ENCODE peak calls at places on chromosomes 16 and 17, in seven cellular contexts. N, E, F, U, W, K and G are unnamed samples.

GRCh38 chr16:57949013-57949412 is 21.9 kb downstream of the CNGB1 start:
- DNase-seq in N (no peak), E (no peak), U (no peak), F (no peak), K (no peak), W (no peak), G (no peak)

GRCh38 chr16:75251280-75252048 is at the start of gene BCAR1:
- DNase-seq in E (peak; percentile 70), U (no peak), K (peak; percentile 92), F (peak; percentile 82), W (no peak), N (peak; percentile 78), G (peak; percentile 93)

GRCh38 chr17:61872099-61872498 is 8.8 kb upstream of the BRIP1 start:
- DNase-seq in W (no peak), N (no peak), F (no peak), U (no peak), K (no peak), E (no peak), G (no peak)

GRCh38 chr16:397135-397661 is at the start of gene NME4:
- DNase-seq in N (no peak), F (no peak), K (peak; percentile 86), W (no peak), E (no peak), U (no peak), G (no peak)

GRCh38 chr17:39641119-39641496 is 4.2 kb downstream of the STARD3 start:
- DNase-seq in N (no peak), F (no peak), U (no peak), K (no peak), E (no peak), W (no peak), G (no peak)

GRCh38 chr17:30378191-30378796 is 433 bp upstream of the CPD start:
- DNase-seq in W (peak; percentile 72), E (no peak), N (no peak), K (peak; percentile 86), F (no peak), U (no peak), G (peak; percentile 65)

GRCh38 chr17:42571435-42572225 is 4.7 kb downstream of the MLX start:
- DNase-seq in K (no peak), W (no peak), E (no peak), U (no peak), N (no peak), F (no peak), G (no peak)

GRCh38 chr17:43669971-43670644 is 8.4 kb upstream of the MEOX1 start:
- DNase-seq in E (no peak), K (no peak), W (no peak), F (no peak), N (no peak), U (no peak), G (no peak)

GRCh38 chr16:30934827-30935557 is 11.6 kb downstream of the FBXL19 start:
- DNase-seq in N (no peak), E (no peak), U (no peak), W (no peak), F (peak; percentile 56), K (no peak), G (peak; percentile 69)

GRCh38 chr16:50360033-50360778 is 8.6 kb downstream of the BRD7 start:
- DNase-seq in W (no peak), N (no peak), U (no peak), E (no peak), K (no peak), F (no peak), G (no peak)

GRCh38 chr16:89169778-89170177 is 1.8 kb upstream of the CDH15 start:
- DNase-seq in K (peak; percentile 67), W (no peak), N (no peak), E (no peak), F (no peak), U (no peak), G (no peak)

GRCh38 chr16:48511716-48512115 is 98.3 kb downstream of the N4BP1 start:
- DNase-seq in U (no peak), K (no peak), W (no peak), E (no peak), N (no peak), F (no peak), G (no peak)

GRCh38 chr17:55674107-55674506 is 48.6 kb downstream of the TMEM100 start:
- DNase-seq in K (no peak), F (no peak), U (no peak), N (no peak), W (no peak), E (no peak), G (no peak)

GRCh38 chr17:75647921-75648320 is 14.7 kb downstream of the SMIM5 start:
- DNase-seq in U (no peak), W (no peak), K (no peak), E (no peak), F (no peak), N (no peak), G (no peak)

GRCh38 chr17:21283482-21284318 is 811 bp upstream of the MAP2K3 start:
- DNase-seq in F (peak; percentile 38), K (peak; percentile 87), E (no peak), N (no peak), W (no peak), U (no peak), G (no peak)

GRCh38 chr16:31186930-31187807 is 7.2 kb downstream of the FUS start:
- DNase-seq in U (no peak), N (no peak), W (no peak), K (no peak), E (no peak), F (no peak), G (no peak)

GRCh38 chr16:67174706-67175231 is 4.4 kb downstream of the NOL3 start:
- DNase-seq in E (no peak), U (no peak), F (no peak), N (no peak), W (no peak), K (peak; percentile 73), G (no peak)

GRCh38 chr17:49834118-49834743 is 13.6 kb downstream of the TAC4 start:
- DNase-seq in F (no peak), N (no peak), E (no peak), U (no peak), W (no peak), K (no peak), G (no peak)

GRCh38 chr17:72510454-72511016 is 389.7 kb downstream of the SOX9 start:
- DNase-seq in U (no peak), E (no peak), K (no peak), W (no peak), N (no peak), F (no peak), G (no peak)

GRCh38 chr17:37788531-37788930 is 43.7 kb upstream of the HNF1B start:
- DNase-seq in U (no peak), F (no peak), N (no peak), W (no peak), E (no peak), K (no peak), G (no peak)

GRCh38 chr17:62665599-62665998 is 38.1 kb downstream of the MRC2 start:
- DNase-seq in N (no peak), E (no peak), K (no peak), F (no peak), U (no peak), W (no peak), G (peak; percentile 20)

GRCh38 chr16:77387810-77388209 is 47.0 kb downstream of the ADAMTS18 start:
- DNase-seq in K (no peak), N (no peak), F (no peak), E (no peak), U (no peak), W (no peak), G (no peak)

DNA sequence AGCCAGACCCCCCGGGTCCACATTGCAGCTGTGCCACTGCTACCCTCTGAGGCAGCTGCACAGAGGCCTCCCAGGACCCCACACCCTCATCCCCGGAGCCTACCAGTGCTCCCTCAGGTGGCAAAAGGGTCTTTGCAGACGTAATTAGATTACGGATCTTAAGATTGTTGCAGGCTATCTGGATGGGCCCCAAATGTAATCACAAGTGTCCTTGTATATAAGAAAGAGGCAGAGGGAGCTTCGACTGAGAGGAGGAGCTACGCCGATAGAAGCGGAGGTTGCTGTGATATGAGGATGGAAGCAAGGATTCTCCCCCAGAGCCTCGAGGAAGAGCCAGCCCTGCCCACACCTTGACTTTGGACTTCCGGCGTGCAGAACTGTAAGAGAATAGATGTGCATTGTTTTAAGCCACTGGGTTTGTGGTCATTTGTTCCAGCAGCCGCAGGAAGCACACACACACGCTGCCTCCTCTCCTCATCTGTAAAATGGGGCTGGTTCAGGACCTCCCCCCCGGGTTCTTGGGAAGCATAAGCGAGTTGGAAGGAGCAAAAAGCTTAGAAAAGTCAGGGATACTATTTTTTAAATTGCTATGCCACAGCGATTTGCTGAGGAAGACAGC is 10.4 kb upstream of the RAI1 start:
- DNase-seq in K (no peak), W (no peak), E (no peak), F (no peak), U (no peak), N (no peak), G (no peak)
- H3K27ac ChIP-seq in K (no peak overlapping the region), W (no peak overlapping the region), E (no peak overlapping the region), F (no peak overlapping the region), U (no peak overlapping the region), N (no peak overlapping the region), G (no peak overlapping the region)

DNA sequence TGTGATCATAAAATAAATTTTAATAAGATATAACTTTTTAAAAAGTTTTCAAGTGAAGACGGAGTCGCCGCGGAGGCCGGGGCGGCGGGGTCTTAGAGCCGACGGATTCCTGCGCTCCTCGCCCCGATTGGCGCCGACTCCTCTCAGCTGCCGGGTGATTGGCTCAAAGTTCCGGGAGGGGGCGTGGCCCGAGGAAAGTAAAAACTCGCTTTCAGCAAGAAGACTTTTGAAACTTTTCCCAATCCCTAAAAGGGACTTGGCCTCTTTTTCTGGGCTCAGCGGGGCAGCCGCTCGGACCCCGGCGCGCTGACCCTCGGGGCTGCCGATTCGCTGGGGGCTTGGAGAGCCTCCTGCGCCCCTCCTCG is at the start of gene FOXC2:
- DNase-seq in W (no peak), E (peak; percentile 73), N (no peak), K (peak; percentile 82), F (peak; percentile 95), U (peak; percentile 85), G (peak; percentile 70)
- H3K27ac ChIP-seq in W (no peak within 1 kb of the TSS), E (peak within 1 kb of the TSS; percentile 13), N (no peak within 1 kb of the TSS), K (no peak within 1 kb of the TSS), F (peak within 1 kb of the TSS; percentile 79), U (peak within 1 kb of the TSS; percentile 91), G (peak within 1 kb of the TSS; percentile 24)

GRCh38 chr16:1983053-1983543 is 895 bp upstream of the GFER start:
- DNase-seq in K (no peak), W (no peak), E (no peak), N (no peak), F (no peak), U (no peak), G (no peak)

GRCh38 chr16:1983544-1984346 is at the start of gene GFER:
- DNase-seq in E (peak; percentile 52), F (peak; percentile 82), N (peak; percentile 74), U (no peak), W (peak; percentile 63), K (peak; percentile 97), G (peak; percentile 93)

GRCh38 chr16:1981972-1982574 is 804 bp upstream of the NOXO1 start:
- DNase-seq in E (peak; percentile 78), W (no peak), N (peak; percentile 58), F (no peak), U (no peak), K (no peak), G (no peak)

GRCh38 chr16:1985466-1986150 is 1.6 kb downstream of the GFER start:
- DNase-seq in K (no peak), F (no peak), U (no peak), N (no peak), W (no peak), E (no peak), G (no peak)

GRCh38 chr16:1984347-1985225 is 593 bp downstream of the GFER start:
- DNase-seq in N (no peak), W (no peak), K (no peak), F (no peak), U (no peak), E (no peak), G (no peak)
- H3K27ac ChIP-seq in N (peak overlapping the region; percentile 64), W (peak overlapping the region; percentile 57), K (peak overlapping the region; percentile 63), F (peak overlapping the region; percentile 58), U (peak overlapping the region; percentile 53), E (peak overlapping the region; percentile 70), G (peak overlapping the region; percentile 82)

GRCh38 chr17:63676540-63676933 is 23.4 kb downstream of the LIMD2 start:
- DNase-seq in E (no peak), F (no peak), U (no peak), W (no peak), K (no peak), N (no peak), G (no peak)
- H3K27ac ChIP-seq in E (peak overlapping the region; percentile 70), F (peak overlapping the region; percentile 63), U (peak overlapping the region; percentile 88), W (no peak overlapping the region), K (peak overlapping the region; percentile 89), N (no peak overlapping the region), G (peak overlapping the region; percentile 76)